ENCODE peak calls at places on chromosomes 11 and 22, in ten cellular contexts. Y is tibial nerve, K is right atrium auricular region, Q is neural progenitor cell, C is IMR-90, E is SK-N-SH, V is lower lobe of right lung, J is MM.1S, H is PC-3, N is psoas muscle. B is an unnamed sample. For H3K36me3 and H3K4me1, the result is how much of the 10 kb centered on the place peaks cover.

GRCh38 chr11:7637447-7638157 is 35.7 kb downstream of the CYB5R2 start:
- DNase-seq in J (no peak), Y (no peak), Q (no peak), C (peak), E (no peak), N (peak), K (peak), V (no peak), H (peak), B (no peak)

GRCh38 chr11:59556115-59556882 is 45.0 kb downstream of the OR4D9 start:
- DNase-seq in Q (peak), V (no peak), Y (peak), C (peak), E (peak), K (peak), H (peak), J (peak), N (peak), B (peak)

GRCh38 chr11:66663741-66664296 is 13.9 kb downstream of the RBM4B start:
- DNase-seq in N (no peak), Y (no peak), Q (no peak), E (no peak), C (no peak), K (no peak), J (no peak), H (no peak), V (no peak), B (no peak)

GRCh38 chr22:21759631-21760030 is 24.0 kb upstream of the YPEL1 start:
- DNase-seq in H (no peak), E (no peak), Q (no peak), V (no peak), Y (no peak), K (no peak), C (no peak), J (no peak), N (no peak), B (no peak)

GRCh38 chr11:78788533-78788932 is 213.9 kb upstream of the NARS2 start:
- DNase-seq in N (no peak), Y (no peak), C (no peak), H (no peak), J (no peak), K (no peak), E (no peak), Q (no peak), V (no peak), B (no peak)

GRCh38 chr22:27296091-27296675 is 505.4 kb downstream of the MN1 start:
- DNase-seq in K (no peak), C (no peak), N (no peak), Q (no peak), E (peak), H (no peak), J (no peak), Y (no peak), V (no peak), B (no peak)

GRCh38 chr11:31995031-31995430 is 95.8 kb upstream of the RCN1 start:
- DNase-seq in C (no peak), Q (no peak), K (no peak), Y (no peak), H (no peak), N (no peak), J (no peak), E (no peak), V (no peak), B (no peak)

GRCh38 chr11:43508511-43508918 is 149.8 kb downstream of the TTC17 start:
- DNase-seq in J (no peak), K (no peak), Q (no peak), E (no peak), H (peak), N (no peak), Y (no peak), C (peak), V (no peak), B (peak)

GRCh38 chr11:126138636-126139540 is 72.6 kb downstream of the RPUSD4 start:
- DNase-seq in J (no peak), C (no peak), K (no peak), E (no peak), H (no peak), N (no peak), Q (no peak), Y (no peak), V (no peak), B (no peak)

GRCh38 chr11:116946414-116946813 is 109.0 kb upstream of the APOA1 start:
- DNase-seq in E (no peak), Q (no peak), J (no peak), N (no peak), K (no peak), H (peak), V (no peak), C (peak), Y (no peak), B (no peak)

GRCh38 chr11:9664276-9665171 is 647 bp downstream of the SWAP70 start:
- DNase-seq in Y (peak), J (peak), N (peak), K (peak), V (peak), E (no peak), C (peak), H (peak), Q (peak), B (peak)

GRCh38 chr11:117011541-117011908 is 86.7 kb downstream of the SIK3 start:
- DNase-seq in J (no peak), V (no peak), E (no peak), K (no peak), Y (no peak), C (no peak), Q (no peak), H (no peak), N (no peak), B (no peak)

GRCh38 chr22:29734853-29735252 is 15.1 kb downstream of the CABP7 start:
- DNase-seq in Y (no peak), H (no peak), N (no peak), K (no peak), Q (peak), C (no peak), V (no peak), E (no peak), J (no peak), B (no peak)

GRCh38 chr22:42033263-42034181 is 34.9 kb downstream of the WBP2NL start:
- DNase-seq in K (no peak), Y (no peak), V (no peak), E (no peak), Q (no peak), H (no peak), N (no peak), C (no peak), J (no peak), B (no peak)

DNA sequence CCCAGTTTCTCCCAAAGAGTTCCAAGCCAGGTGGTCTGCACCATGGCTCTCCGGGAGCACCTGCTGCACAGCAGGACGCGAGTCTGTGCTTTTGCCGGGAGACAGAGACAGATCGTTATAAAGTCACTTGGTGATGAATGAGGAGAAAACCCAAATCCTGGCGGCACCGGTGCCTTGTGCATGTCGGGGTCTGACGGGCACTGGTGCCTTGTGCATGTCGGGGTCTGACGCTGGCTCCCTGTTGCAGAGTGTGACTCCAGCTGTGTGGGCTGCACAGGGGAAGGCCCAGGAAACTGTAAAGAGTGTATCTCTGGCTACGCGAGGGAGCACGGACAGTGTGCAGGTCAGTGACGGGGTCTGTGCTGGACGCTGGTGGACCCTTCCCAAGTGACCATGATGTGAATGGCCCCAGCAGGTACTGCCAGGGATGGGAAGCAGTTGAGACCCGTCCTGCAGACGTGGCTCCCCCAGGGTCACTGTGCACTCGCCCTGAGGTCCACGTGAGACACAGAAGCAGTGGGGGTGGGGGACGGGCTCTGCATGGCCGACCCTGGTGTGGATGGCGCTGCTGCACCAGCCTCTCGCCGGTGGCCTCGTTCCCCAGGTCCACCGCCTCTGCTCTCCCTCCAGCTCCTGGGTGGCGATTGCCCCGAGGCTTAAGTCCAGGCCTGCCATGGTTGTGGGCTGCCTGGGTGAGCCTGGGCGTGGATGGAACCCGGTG is 5.8 kb downstream of the CRELD2 start:
- DNase-seq in K (no peak), V (no peak), N (no peak), Y (no peak), H (no peak), Q (no peak), C (no peak), J (no peak), E (no peak), B (no peak)
- H3K36me3 ChIP-seq in K (under half), V (under half), N (half or more), Y (under half), H (under half), Q (under half), C (under half), J (under half), E (under half), B (under half)

DNA sequence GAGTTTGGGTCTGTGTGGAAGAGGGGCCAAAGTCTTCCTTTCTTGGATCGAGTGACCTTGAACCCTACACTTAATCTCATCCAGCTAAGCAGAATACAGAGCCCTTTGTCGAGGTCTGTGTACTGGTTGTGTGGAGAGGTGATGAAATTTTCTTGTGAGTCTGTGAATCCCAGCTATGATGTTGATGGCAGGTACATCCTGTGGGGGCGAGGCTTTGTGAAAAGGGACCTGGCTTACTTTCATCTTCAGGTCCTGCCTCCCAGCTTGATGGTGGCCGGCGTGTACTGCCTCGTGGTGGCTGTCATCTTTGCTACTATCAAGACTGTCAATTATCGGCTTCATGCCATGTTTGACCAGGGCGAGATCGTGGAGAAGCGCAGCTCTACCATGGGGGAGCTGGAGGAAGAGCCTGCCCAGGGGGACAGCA is 1.0 kb downstream of the PCNX3 start:
- DNase-seq in Q (no peak), V (no peak), C (no peak), E (no peak), Y (no peak), H (no peak), N (no peak), J (no peak), K (no peak), B (no peak)
- H3K27ac ChIP-seq in Q (no peak), V (peak), C (peak), E (peak), Y (peak), H (peak), N (peak), J (peak), K (peak), B (peak)

DNA sequence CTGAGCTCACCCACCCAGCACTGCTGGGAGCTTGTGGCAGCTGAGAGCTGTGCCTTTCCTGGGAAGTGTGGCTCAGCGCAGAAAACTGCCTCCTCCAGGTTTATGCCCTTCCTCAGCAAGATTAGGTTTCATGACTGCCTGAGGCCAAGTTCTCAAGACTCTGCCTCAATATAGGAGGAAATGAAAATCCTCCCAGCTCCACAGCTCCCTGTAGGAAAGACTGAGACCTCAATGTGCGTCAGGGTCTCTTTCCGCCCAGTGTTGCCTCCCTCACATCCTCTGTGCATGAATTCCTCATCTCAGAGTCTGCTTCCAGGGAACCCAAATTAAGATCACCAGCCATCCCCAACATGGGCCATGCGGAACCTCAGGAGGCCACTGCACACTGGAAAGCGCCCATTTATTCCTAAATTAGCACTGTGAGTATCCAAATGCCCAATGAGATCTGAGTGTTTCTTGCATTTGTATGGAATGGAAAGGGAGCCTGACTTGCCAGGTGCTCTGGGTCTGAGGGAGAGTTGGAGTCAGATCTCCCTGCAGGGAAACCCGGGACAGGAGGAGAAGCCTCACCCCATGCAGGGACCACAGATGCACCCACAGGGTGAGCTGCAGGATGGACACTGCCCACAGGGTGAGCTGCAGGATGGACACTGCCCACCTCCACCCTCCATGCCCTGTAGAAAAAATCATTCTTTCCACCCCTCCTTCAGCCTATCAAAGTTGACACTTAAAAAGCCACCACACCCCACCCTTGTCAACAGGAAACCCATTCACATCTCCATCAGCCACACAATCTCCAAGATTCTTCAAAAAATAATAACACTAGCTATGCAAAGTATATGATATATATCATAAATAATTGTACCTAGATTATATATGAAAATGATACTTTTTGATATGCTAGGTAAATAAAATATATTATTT is 97.4 kb upstream of the IGLL5 start:
- DNase-seq in H (no peak), Q (no peak), E (no peak), Y (no peak), N (no peak), K (no peak), V (no peak), C (no peak), J (no peak), B (no peak)
- H3K4me1 ChIP-seq in H (under half), Q (under half), E (under half), Y (under half), N (under half), K (under half), V (under half), C (under half), J (under half), B (under half)

GRCh38 chr11:70384486-70385152 is 13.7 kb upstream of the CTTN start:
- DNase-seq in C (no peak), N (no peak), V (no peak), E (peak), Q (no peak), K (no peak), J (no peak), Y (no peak), H (no peak), B (no peak)
- H3K36me3 ChIP-seq in C (under half), N (half or more), V (under half), E (under half), Q (under half), K (under half), J (under half), Y (under half), H (under half), B (under half)

GRCh38 chr11:95284057-95285052 is 53.4 kb upstream of the SESN3 start:
- DNase-seq in H (peak), K (no peak), V (no peak), N (no peak), Y (no peak), Q (no peak), J (no peak), C (no peak), E (no peak), B (no peak)

GRCh38 chr11:95283653-95284052 is 52.7 kb upstream of the SESN3 start:
- DNase-seq in H (no peak), N (no peak), J (no peak), E (no peak), V (no peak), Q (no peak), C (no peak), Y (no peak), K (no peak), B (no peak)

GRCh38 chr11:95283146-95283545 is 52.1 kb upstream of the SESN3 start:
- DNase-seq in N (no peak), K (no peak), V (no peak), H (no peak), J (no peak), C (no peak), Y (no peak), E (no peak), Q (no peak), B (no peak)

GRCh38 chr11:95279921-95280861 is 49.2 kb upstream of the SESN3 start:
- DNase-seq in Q (no peak), C (no peak), Y (no peak), J (no peak), V (no peak), H (peak), K (no peak), E (peak), N (peak), B (no peak)

DNA sequence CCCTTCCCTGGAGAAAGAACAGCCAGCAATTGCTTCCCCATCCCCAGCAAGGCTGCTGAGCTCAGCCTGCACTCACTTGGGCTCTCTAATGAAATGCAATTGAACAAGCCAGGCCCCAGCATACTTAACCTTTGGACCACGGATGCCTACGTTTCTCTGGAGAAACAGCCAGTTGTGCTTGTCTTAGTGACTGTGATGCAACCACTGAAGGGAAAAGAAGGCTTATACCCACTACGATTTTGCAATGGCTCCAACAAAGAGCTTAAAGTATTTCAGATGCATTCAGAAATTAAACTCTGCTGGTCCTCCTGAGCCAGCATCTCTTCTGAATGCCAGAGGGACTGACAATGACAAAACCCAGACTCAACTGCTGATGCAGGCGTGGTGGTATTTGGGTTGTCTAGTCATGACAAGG is 51.3 kb upstream of the SESN3 start:
- DNase-seq in C (no peak), E (no peak), J (no peak), Y (no peak), K (no peak), N (no peak), V (no peak), H (no peak), Q (peak), B (peak)
- H3K27ac ChIP-seq in C (no peak), E (no peak), J (no peak), Y (no peak), K (no peak), N (no peak), V (no peak), H (no peak), Q (peak), B (no peak)